ENCODE peak calls at places on chromosomes 12 and 14, in six cellular contexts. I, J, S, D, N and R are unnamed samples.

GRCh38 chr12:47860279-47860841 is 40.7 kb upstream of the HDAC7 start:
- DNase-seq in I (no peak), J (no peak), S (no peak), D (no peak), N (no peak), R (no peak)

GRCh38 chr12:68358532-68359485 is 26.6 kb upstream of the MDM1 start:
- DNase-seq in I (peak; percentile 70), J (no peak), S (peak; percentile 42), D (peak; percentile 74), N (peak; percentile 47), R (peak; percentile 66)

GRCh38 chr12:15532364-15532977 is 210.2 kb downstream of the PTPRO start:
- DNase-seq in I (peak; percentile 74), J (no peak), S (no peak), D (peak; percentile 18), N (no peak), R (peak; percentile 74)

GRCh38 chr12:26195250-26195640 is at the start of gene SSPN:
- DNase-seq in I (peak; percentile 52), J (peak; percentile 73), S (peak; percentile 78), D (peak; percentile 80), N (peak; percentile 86), R (peak; percentile 68)

GRCh38 chr12:24510581-24511125 is 438.2 kb downstream of the BCAT1 start:
- DNase-seq in I (no peak), J (no peak), S (no peak), D (no peak), N (no peak), R (no peak)

GRCh38 chr12:124548854-124549378 is 18.5 kb downstream of the NCOR2 start:
- DNase-seq in I (no peak), J (no peak), S (peak; percentile 66), D (peak; percentile 68), N (no peak), R (no peak)

GRCh38 chr12:124906606-124907261 is 7.7 kb downstream of the UBC start:
- DNase-seq in I (peak; percentile 91), J (peak; percentile 82), S (peak; percentile 82), D (peak; percentile 98), N (peak; percentile 93), R (peak; percentile 95)

GRCh38 chr12:70242695-70243509 is at the start of gene CNOT2:
- DNase-seq in I (peak; percentile 90), J (peak; percentile 80), S (peak; percentile 90), D (peak; percentile 89), N (peak; percentile 87), R (peak; percentile 93)

GRCh38 chr14:93984987-93985410 is 8.6 kb upstream of the ASB2 start:
- DNase-seq in I (no peak), J (no peak), S (peak; percentile 51), D (peak; percentile 40), N (peak; percentile 59), R (peak; percentile 60)

GRCh38 chr14:100056964-100057817 is 8.0 kb upstream of the EVL start:
- DNase-seq in I (peak; percentile 55), J (no peak), S (no peak), D (no peak), N (no peak), R (no peak)

GRCh38 chr14:33765251-33765650 is 185.6 kb downstream of the EGLN3 start:
- DNase-seq in I (no peak), J (no peak), S (peak; percentile 15), D (no peak), N (no peak), R (no peak)

GRCh38 chr14:23079716-23080115 is 15.2 kb downstream of the ACIN1 start:
- DNase-seq in I (no peak), J (no peak), S (no peak), D (no peak), N (no peak), R (no peak)

GRCh38 chr12:104535383-104535782 is 78.6 kb downstream of the CHST11 start:
- DNase-seq in I (no peak), J (no peak), S (no peak), D (no peak), N (no peak), R (no peak)

GRCh38 chr14:67187210-67187609 is 2.0 kb upstream of the GARIN2 start:
- DNase-seq in I (no peak), J (no peak), S (no peak), D (peak; percentile 11), N (no peak), R (peak; percentile 59)

GRCh38 chr14:99195602-99196309 is 76.2 kb downstream of the BCL11B start:
- DNase-seq in I (no peak), J (no peak), S (no peak), D (peak; percentile 40), N (peak; percentile 41), R (no peak)

GRCh38 chr12:99911967-99912366 is 72.8 kb downstream of the ANKS1B start:
- DNase-seq in I (no peak), J (no peak), S (no peak), D (no peak), N (no peak), R (no peak)

GRCh38 chr14:68210729-68211299 is 391.2 kb downstream of the RAD51B start:
- DNase-seq in I (peak; percentile 62), J (no peak), S (no peak), D (peak; percentile 49), N (no peak), R (peak; percentile 26)

GRCh38 chr14:90375934-90376333 is 20.9 kb upstream of the CALM1 start:
- DNase-seq in I (no peak), J (no peak), S (no peak), D (no peak), N (no peak), R (no peak)

GRCh38 chr12:94706250-94706661 is 55.9 kb upstream of the TMCC3 start:
- DNase-seq in I (peak; percentile 27), J (no peak), S (no peak), D (no peak), N (no peak), R (no peak)

GRCh38 chr14:80930095-80930494 is 11.4 kb downstream of the CEP128 start:
- DNase-seq in I (no peak), J (no peak), S (no peak), D (no peak), N (no peak), R (no peak)

GRCh38 chr14:32224731-32225377 is 21.8 kb upstream of the RNU6-8 start:
- DNase-seq in I (peak; percentile 20), J (no peak), S (peak; percentile 41), D (peak; percentile 30), N (peak; percentile 29), R (peak; percentile 64)

GRCh38 chr12:60205500-60205899 is 609.7 kb downstream of the SLC16A7 start:
- DNase-seq in I (no peak), J (no peak), S (no peak), D (peak; percentile 43), N (peak; percentile 9), R (no peak)

GRCh38 chr12:1933342-1933992 is 15.0 kb upstream of the CACNA2D4 start:
- DNase-seq in I (peak; percentile 35), J (no peak), S (no peak), D (no peak), N (no peak), R (no peak)

GRCh38 chr12:130177615-130178014 is 15.4 kb downstream of the FZD10 start:
- DNase-seq in I (no peak), J (no peak), S (no peak), D (no peak), N (no peak), R (no peak)

GRCh38 chr12:107134558-107134957 is 41.2 kb upstream of the CRY1 start:
- DNase-seq in I (peak; percentile 8), J (no peak), S (no peak), D (peak; percentile 12), N (peak; percentile 15), R (peak; percentile 21)

DNA sequence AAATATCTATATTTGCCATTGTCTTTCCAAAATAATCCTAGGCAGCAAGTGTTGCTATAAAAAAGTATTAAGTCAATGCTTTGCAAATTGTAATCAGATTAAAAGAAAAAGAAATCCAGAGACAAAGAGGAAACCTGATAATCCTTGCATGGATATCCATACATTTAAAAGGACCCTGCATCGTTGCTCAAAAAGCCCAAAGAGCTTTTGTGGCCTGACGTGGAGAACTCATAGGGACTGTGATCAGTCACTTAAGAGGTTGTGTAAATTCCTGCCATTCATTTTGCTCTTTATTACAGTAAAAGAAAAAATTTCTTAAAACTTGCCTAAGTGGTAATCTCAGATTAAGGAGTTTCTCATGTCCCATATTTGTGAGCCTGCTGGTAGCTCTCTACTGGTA is 392.6 kb downstream of the C12orf75 start:
- DNase-seq in I (no peak), J (no peak), S (no peak), D (no peak), N (no peak), R (no peak)
- TF ChIP-seq CTCF in I (no peak), J (no peak), S (no peak), D (no peak), N (no peak), R (no peak)

GRCh38 chr14:106044949-106045596 is 518.7 kb downstream of the TMEM121 start:
- DNase-seq in I (peak; percentile 76), J (no peak), S (no peak), D (peak; percentile 64), N (peak; percentile 39), R (peak; percentile 67)
- TF ChIP-seq CTCF in I (peak; percentile 62), J (no peak), S (no peak), D (peak; percentile 32), N (peak; percentile 23), R (peak; percentile 44)

GRCh38 chr12:54337280-54337842 is 12.4 kb downstream of the COPZ1 start:
- DNase-seq in I (no peak), J (no peak), S (no peak), D (peak; percentile 26), N (no peak), R (no peak)
- TF ChIP-seq CTCF in I (no peak), J (no peak), S (peak; percentile 47), D (no peak), N (no peak), R (no peak)

DNA sequence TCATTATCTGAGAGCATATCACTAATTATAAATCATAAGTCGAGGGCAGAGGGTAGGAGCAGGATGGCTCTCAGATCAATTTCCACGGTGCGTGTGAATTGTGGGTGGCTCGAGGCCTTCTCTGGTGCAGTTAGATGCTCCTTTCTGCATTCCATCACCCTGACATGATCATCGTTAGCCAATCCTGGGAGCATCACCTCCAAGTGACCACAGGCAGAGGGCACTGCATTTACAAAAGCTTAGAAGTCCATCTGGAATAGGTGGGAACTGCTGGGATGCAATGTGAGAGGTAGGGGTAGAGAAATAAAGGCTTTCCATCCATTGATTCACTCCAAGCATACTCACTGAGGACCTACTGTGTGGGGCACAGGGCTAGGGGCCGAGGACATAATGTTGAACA is 538.2 kb upstream of the TBX3 start:
- DNase-seq in I (no peak), J (no peak), S (no peak), D (no peak), N (no peak), R (no peak)
- TF ChIP-seq CTCF in I (no peak), J (no peak), S (no peak), D (no peak), N (no peak), R (no peak)

DNA sequence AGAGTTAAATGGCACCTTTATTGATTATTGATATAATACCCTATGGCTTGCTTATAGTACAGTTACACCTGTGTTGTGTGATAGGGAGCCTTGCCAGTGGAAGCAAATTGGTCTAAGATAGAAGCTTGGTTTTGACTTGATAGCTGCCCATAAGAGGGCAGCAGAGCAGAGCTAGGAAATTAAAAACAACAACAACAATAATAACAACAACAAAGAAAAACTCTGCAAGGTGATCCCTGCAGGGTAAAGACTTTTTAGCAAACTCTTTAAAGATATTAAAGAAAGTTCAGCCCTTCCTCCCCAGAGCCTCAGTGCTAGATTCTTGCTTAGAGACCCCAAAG is 18.0 kb upstream of the RNASE10 start:
- DNase-seq in I (no peak), J (no peak), S (no peak), D (no peak), N (no peak), R (no peak)
- TF ChIP-seq CTCF in I (no peak), J (no peak), S (no peak), D (no peak), N (no peak), R (no peak)

GRCh38 chr12:12323118-12323517 is 26.9 kb downstream of the MANSC1 start:
- DNase-seq in I (no peak), J (no peak), S (no peak), D (no peak), N (no peak), R (no peak)
- TF ChIP-seq CTCF in I (no peak), J (no peak), S (no peak), D (no peak), N (no peak), R (no peak)